ENCODE peak calls at places on chromosomes 7 and 10, in four cellular contexts. One of them, this sample, is unnamed.

GRCh38 chr7:21771906-21772610 is 173.6 kb downstream of the CDCA7L start:
- DNase-seq in endothelial cell: peak
- DNase-seq in heart right ventricle: no peak
- DNase-seq in body of pancreas: no peak
- DNase-seq in this sample: no peak

GRCh38 chr10:62414359-62414758 is 40.2 kb downstream of the ZNF365 start:
- DNase-seq in endothelial cell: no peak
- DNase-seq in heart right ventricle: no peak
- DNase-seq in body of pancreas: no peak
- DNase-seq in this sample: no peak

GRCh38 chr10:110067960-110068770 is 60.4 kb downstream of the ADD3 start:
- DNase-seq in endothelial cell: no peak
- DNase-seq in heart right ventricle: peak
- DNase-seq in body of pancreas: no peak
- DNase-seq in this sample: no peak

GRCh38 chr10:79072041-79072441 is 3.3 kb downstream of the ZMIZ1 start:
- DNase-seq in endothelial cell: no peak
- DNase-seq in heart right ventricle: no peak
- DNase-seq in body of pancreas: no peak
- DNase-seq in this sample: no peak

GRCh38 chr7:73851410-73852338 is 9.3 kb upstream of the TMEM270 start:
- DNase-seq in endothelial cell: no peak
- DNase-seq in heart right ventricle: no peak
- DNase-seq in body of pancreas: no peak
- DNase-seq in this sample: no peak

GRCh38 chr7:375901-376305 is 85.9 kb downstream of the FOXL3 start:
- DNase-seq in endothelial cell: no peak
- DNase-seq in heart right ventricle: no peak
- DNase-seq in body of pancreas: peak
- DNase-seq in this sample: peak

GRCh38 chr7:127245582-127245981 is 7.2 kb downstream of the GRM8 start:
- DNase-seq in endothelial cell: no peak
- DNase-seq in heart right ventricle: no peak
- DNase-seq in body of pancreas: no peak
- DNase-seq in this sample: no peak

GRCh38 chr10:24625778-24626177 is 97.9 kb downstream of the ARHGAP21 start:
- DNase-seq in endothelial cell: no peak
- DNase-seq in heart right ventricle: no peak
- DNase-seq in body of pancreas: no peak
- DNase-seq in this sample: no peak

GRCh38 chr10:74171625-74172024 is 20.6 kb downstream of the ADK start:
- DNase-seq in endothelial cell: no peak
- DNase-seq in heart right ventricle: no peak
- DNase-seq in body of pancreas: no peak
- DNase-seq in this sample: no peak

GRCh38 chr10:688287-688620 is 1.2 kb downstream of the DIP2C start:
- DNase-seq in endothelial cell: no peak
- DNase-seq in heart right ventricle: no peak
- DNase-seq in body of pancreas: no peak
- DNase-seq in this sample: no peak

GRCh38 chr7:801940-802364 is 30.3 kb upstream of the SUN1 start:
- DNase-seq in endothelial cell: no peak
- DNase-seq in heart right ventricle: peak
- DNase-seq in body of pancreas: peak
- DNase-seq in this sample: no peak

GRCh38 chr7:82405291-82405690 is 38.3 kb downstream of the CACNA2D1 start:
- DNase-seq in endothelial cell: no peak
- DNase-seq in heart right ventricle: no peak
- DNase-seq in body of pancreas: no peak
- DNase-seq in this sample: no peak

GRCh38 chr7:63899691-63900393 is 98.8 kb upstream of the ZNF722 start:
- DNase-seq in endothelial cell: no peak
- DNase-seq in heart right ventricle: peak
- DNase-seq in body of pancreas: peak
- DNase-seq in this sample: no peak

GRCh38 chr10:77949167-77949566 is 22.6 kb upstream of the DLG5 start:
- DNase-seq in endothelial cell: peak
- DNase-seq in heart right ventricle: no peak
- DNase-seq in body of pancreas: no peak
- DNase-seq in this sample: no peak

GRCh38 chr10:97763411-97763810 is 8.4 kb downstream of the SFRP5 start:
- DNase-seq in endothelial cell: no peak
- DNase-seq in heart right ventricle: no peak
- DNase-seq in body of pancreas: no peak
- DNase-seq in this sample: no peak

GRCh38 chr7:14911077-14911476 is 8.5 kb upstream of the DGKB start:
- DNase-seq in endothelial cell: no peak
- DNase-seq in heart right ventricle: no peak
- DNase-seq in body of pancreas: no peak
- DNase-seq in this sample: no peak

GRCh38 chr10:92822060-92822634 is 26.2 kb upstream of the EXOC6 start:
- DNase-seq in endothelial cell: no peak
- DNase-seq in heart right ventricle: no peak
- DNase-seq in body of pancreas: no peak
- DNase-seq in this sample: no peak

GRCh38 chr10:114408112-114408967 is 4.0 kb upstream of the AFAP1L2 start:
- DNase-seq in endothelial cell: no peak
- DNase-seq in heart right ventricle: no peak
- DNase-seq in body of pancreas: no peak
- DNase-seq in this sample: no peak

GRCh38 chr7:130893441-130893894 is 159.5 kb upstream of the KLF14 start:
- DNase-seq in endothelial cell: no peak
- DNase-seq in heart right ventricle: no peak
- DNase-seq in body of pancreas: no peak
- DNase-seq in this sample: no peak

GRCh38 chr10:116631871-116632295 is 11.1 kb downstream of the PNLIPRP2 start:
- DNase-seq in endothelial cell: no peak
- DNase-seq in heart right ventricle: no peak
- DNase-seq in body of pancreas: peak
- DNase-seq in this sample: no peak

GRCh38 chr7:49333180-49333881 is 409.0 kb downstream of the CDC14C start:
- DNase-seq in endothelial cell: no peak
- DNase-seq in heart right ventricle: no peak
- DNase-seq in body of pancreas: no peak
- DNase-seq in this sample: no peak

GRCh38 chr10:117224881-117225280 is 16.0 kb upstream of the SLC18A2 start:
- DNase-seq in endothelial cell: no peak
- DNase-seq in heart right ventricle: no peak
- DNase-seq in body of pancreas: no peak
- DNase-seq in this sample: no peak

GRCh38 chr7:22732556-22733126 is 5.6 kb downstream of the IL6 start:
- DNase-seq in endothelial cell: no peak
- DNase-seq in heart right ventricle: no peak
- DNase-seq in body of pancreas: no peak
- DNase-seq in this sample: no peak

GRCh38 chr10:110872984-110873569 is 1.3 kb downstream of the PDCD4 start:
- DNase-seq in endothelial cell: no peak
- DNase-seq in heart right ventricle: no peak
- DNase-seq in body of pancreas: no peak
- DNase-seq in this sample: no peak

GRCh38 chr10:67506083-67506756 is 189.8 kb downstream of the CTNNA3 start:
- DNase-seq in endothelial cell: no peak
- DNase-seq in heart right ventricle: no peak
- DNase-seq in body of pancreas: no peak
- DNase-seq in this sample: no peak

GRCh38 chr10:100396605-100397004 is 49.6 kb downstream of the SCD start:
- DNase-seq in endothelial cell: no peak
- DNase-seq in heart right ventricle: no peak
- DNase-seq in body of pancreas: no peak
- DNase-seq in this sample: no peak
- TF ChIP-seq CTCF in endothelial cell: no peak
- TF ChIP-seq CTCF in heart right ventricle: no peak
- TF ChIP-seq CTCF in body of pancreas: no peak
- TF ChIP-seq CTCF in this sample: no peak

GRCh38 chr10:30500534-30500933 is 66.5 kb downstream of the MAP3K8 start:
- DNase-seq in endothelial cell: no peak
- DNase-seq in heart right ventricle: no peak
- DNase-seq in body of pancreas: no peak
- DNase-seq in this sample: no peak

GRCh38 chr10:30499816-30500215 is 65.8 kb downstream of the MAP3K8 start:
- DNase-seq in endothelial cell: no peak
- DNase-seq in heart right ventricle: no peak
- DNase-seq in body of pancreas: no peak
- DNase-seq in this sample: no peak

GRCh38 chr10:30503700-30504462 is 69.9 kb downstream of the MAP3K8 start:
- DNase-seq in endothelial cell: no peak
- DNase-seq in heart right ventricle: no peak
- DNase-seq in body of pancreas: no peak
- DNase-seq in this sample: no peak

GRCh38 chr10:30502266-30503058 is 68.5 kb downstream of the MAP3K8 start:
- DNase-seq in endothelial cell: no peak
- DNase-seq in heart right ventricle: no peak
- DNase-seq in body of pancreas: no peak
- DNase-seq in this sample: no peak

DNA sequence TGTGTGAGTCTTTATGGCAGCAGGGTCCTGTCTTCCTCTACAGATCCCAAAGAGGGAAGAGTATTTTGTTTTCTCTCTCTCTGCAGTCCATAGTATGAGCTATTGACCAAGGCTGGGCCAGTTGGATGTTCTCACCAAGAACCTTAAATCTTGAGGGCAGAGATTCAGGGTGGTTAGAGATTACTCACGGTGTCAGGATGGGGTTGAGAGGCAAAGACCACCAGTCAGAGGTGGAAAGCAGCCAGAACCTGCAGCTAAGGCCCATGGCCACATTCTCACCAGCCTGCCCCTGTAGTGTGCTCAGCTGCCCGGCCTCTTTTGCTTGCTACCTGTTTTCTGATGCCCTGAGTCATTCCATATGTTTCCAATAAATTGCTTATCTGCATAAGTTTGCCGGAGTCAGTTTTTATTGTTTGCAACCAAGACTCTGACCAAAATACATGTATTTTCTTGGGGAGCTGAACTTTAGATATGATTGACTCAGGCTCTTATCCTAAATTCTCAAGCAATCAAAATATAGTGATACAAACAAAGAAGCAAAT is 67.0 kb downstream of the MAP3K8 start:
- DNase-seq in endothelial cell: no peak
- DNase-seq in heart right ventricle: no peak
- DNase-seq in body of pancreas: no peak
- DNase-seq in this sample: no peak
- TF ChIP-seq CTCF in endothelial cell: no peak
- TF ChIP-seq CTCF in heart right ventricle: no peak
- TF ChIP-seq CTCF in body of pancreas: no peak
- TF ChIP-seq CTCF in this sample: no peak

GRCh38 chr10:35347088-35347487 is 10.8 kb downstream of the CCNY start:
- DNase-seq in endothelial cell: no peak
- DNase-seq in heart right ventricle: no peak
- DNase-seq in body of pancreas: no peak
- DNase-seq in this sample: no peak
- TF ChIP-seq CTCF in endothelial cell: no peak
- TF ChIP-seq CTCF in heart right ventricle: no peak
- TF ChIP-seq CTCF in body of pancreas: no peak
- TF ChIP-seq CTCF in this sample: no peak

GRCh38 chr7:46549892-46550639 is 629.0 kb upstream of the IGFBP3 start:
- DNase-seq in endothelial cell: no peak
- DNase-seq in heart right ventricle: no peak
- DNase-seq in body of pancreas: no peak
- DNase-seq in this sample: no peak
- TF ChIP-seq CTCF in endothelial cell: no peak
- TF ChIP-seq CTCF in heart right ventricle: no peak
- TF ChIP-seq CTCF in body of pancreas: no peak
- TF ChIP-seq CTCF in this sample: no peak

DNA sequence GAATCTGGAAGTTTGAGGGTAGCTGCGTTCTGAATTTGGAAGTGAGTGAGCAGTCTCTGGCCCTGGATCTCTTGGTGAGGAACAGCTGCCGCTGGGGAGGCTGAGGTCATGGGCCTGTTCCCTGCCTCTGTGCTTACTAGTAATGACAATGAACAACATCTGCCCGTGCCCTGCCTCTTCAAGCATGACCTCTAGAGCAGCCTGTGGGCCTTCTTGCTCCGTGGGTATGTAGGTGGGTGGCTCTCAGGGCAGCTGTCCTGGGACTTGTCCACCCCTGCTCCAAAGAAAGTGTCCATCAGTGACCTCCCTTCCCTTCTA is 186.2 kb downstream of the CXCL12 start:
- DNase-seq in endothelial cell: no peak
- DNase-seq in heart right ventricle: peak
- DNase-seq in body of pancreas: no peak
- DNase-seq in this sample: no peak
- TF ChIP-seq CTCF in endothelial cell: no peak
- TF ChIP-seq CTCF in heart right ventricle: no peak
- TF ChIP-seq CTCF in body of pancreas: no peak
- TF ChIP-seq CTCF in this sample: no peak

DNA sequence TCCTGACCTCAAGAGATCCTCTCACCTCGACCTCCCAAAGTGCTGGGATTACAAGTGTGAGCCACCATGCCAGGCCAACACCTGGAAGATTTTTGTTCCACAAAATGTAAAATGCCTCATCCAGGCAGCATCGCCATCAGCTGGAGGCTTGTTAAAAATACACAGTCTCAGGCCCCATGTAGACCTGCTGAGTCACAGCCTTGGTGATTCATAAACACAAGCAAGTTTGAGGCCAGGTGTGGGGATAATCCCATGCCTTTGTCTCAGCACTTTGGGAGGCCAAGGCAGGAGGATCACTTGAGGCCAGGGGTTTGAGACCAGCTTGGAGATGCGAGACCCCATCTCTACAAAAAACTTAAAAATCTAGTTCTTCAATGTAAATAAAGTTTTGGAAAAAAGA is 49.1 kb upstream of the FOXK1 start:
- DNase-seq in endothelial cell: no peak
- DNase-seq in heart right ventricle: no peak
- DNase-seq in body of pancreas: no peak
- DNase-seq in this sample: no peak
- TF ChIP-seq CTCF in endothelial cell: no peak
- TF ChIP-seq CTCF in heart right ventricle: no peak
- TF ChIP-seq CTCF in body of pancreas: no peak
- TF ChIP-seq CTCF in this sample: no peak